ENCODE peak calls at places on chromosomes 5 and 9, in four cellular contexts. G, F, S and Y are unnamed samples.

GRCh38 chr5:97797994-97798451 is 615.0 kb upstream of the RIOK2 start:
- DNase-seq in G (no peak), F (no peak), S (no peak), Y (no peak)

GRCh38 chr9:81032030-81032572 is 657.2 kb downstream of the TLE1 start:
- DNase-seq in G (peak), F (peak), S (no peak), Y (peak)

GRCh38 chr9:134544388-134545212 is 97.0 kb upstream of the COL5A1 start:
- DNase-seq in G (peak), F (peak), S (peak), Y (peak)

GRCh38 chr9:98484218-98484617 is 224.5 kb downstream of the GABBR2 start:
- DNase-seq in G (peak), F (no peak), S (no peak), Y (peak)

GRCh38 chr5:1429501-1429900 is 15.7 kb downstream of the SLC6A3 start:
- DNase-seq in G (no peak), F (no peak), S (peak), Y (no peak)

GRCh38 chr9:89175739-89176360 is 2.8 kb downstream of the SHC3 start:
- DNase-seq in G (peak), F (no peak), S (no peak), Y (peak)

GRCh38 chr5:71899865-71900342 is 180.8 kb downstream of the CARTPT start:
- DNase-seq in G (peak), F (no peak), S (no peak), Y (no peak)

GRCh38 chr9:98429613-98430012 is 174.2 kb upstream of the TBC1D2 start:
- DNase-seq in G (peak), F (no peak), S (no peak), Y (peak)

GRCh38 chr5:3963662-3964061 is 368.0 kb downstream of the IRX1 start:
- DNase-seq in G (no peak), F (no peak), S (no peak), Y (no peak)

GRCh38 chr5:14560091-14560595 is 21.4 kb upstream of the OTULINL start:
- DNase-seq in G (no peak), F (no peak), S (no peak), Y (no peak)

GRCh38 chr5:95901676-95902646 is 59.7 kb downstream of the ELL2 start:
- DNase-seq in G (peak), F (peak), S (no peak), Y (peak)

GRCh38 chr5:138372653-138373052 is 20.2 kb downstream of the KDM3B start:
- DNase-seq in G (no peak), F (no peak), S (no peak), Y (no peak)

GRCh38 chr9:91847576-91847975 is 102.5 kb downstream of the ROR2 start:
- DNase-seq in G (peak), F (no peak), S (peak), Y (peak)

GRCh38 chr5:159156839-159157238 is 52.5 kb downstream of the RNF145 start:
- DNase-seq in G (peak), F (peak), S (no peak), Y (peak)

GRCh38 chr5:33440482-33441240 is at the start of gene TARS1:
- DNase-seq in G (peak), F (peak), S (peak), Y (peak)

GRCh38 chr5:1509346-1510085 is 14.2 kb downstream of the LPCAT1 start:
- DNase-seq in G (no peak), F (no peak), S (peak), Y (no peak)

GRCh38 chr5:32523625-32524024 is 61.7 kb upstream of the SUB1 start:
- DNase-seq in G (peak), F (no peak), S (no peak), Y (no peak)

GRCh38 chr5:145938699-145939531 is 2.5 kb downstream of the SH3RF2 start:
- DNase-seq in G (no peak), F (no peak), S (no peak), Y (no peak)

GRCh38 chr5:88952996-88953643 is 70.1 kb upstream of the MEF2C start:
- DNase-seq in G (no peak), F (no peak), S (no peak), Y (no peak)

GRCh38 chr9:89398651-89399050 is 80.4 kb downstream of the SECISBP2 start:
- DNase-seq in G (no peak), F (no peak), S (no peak), Y (no peak)

GRCh38 chr9:133750927-133751649 is 12.9 kb upstream of the SARDH start:
- DNase-seq in G (no peak), F (no peak), S (peak), Y (no peak)

GRCh38 chr9:78821126-78821822 is 524.3 kb downstream of the PSAT1 start:
- DNase-seq in G (peak), F (peak), S (no peak), Y (peak)

GRCh38 chr5:150164640-150165039 is 1.9 kb upstream of the CDX1 start:
- DNase-seq in G (peak), F (no peak), S (no peak), Y (no peak)

GRCh38 chr5:95620030-95620869 is at the start of gene GPR150:
- DNase-seq in G (peak), F (peak), S (peak), Y (peak)

GRCh38 chr5:1423901-1424603 is 21.2 kb downstream of the SLC6A3 start:
- DNase-seq in G (no peak), F (no peak), S (no peak), Y (no peak)

GRCh38 chr9:22617156-22617555 is 170.5 kb downstream of the DMRTA1 start:
- DNase-seq in G (no peak), F (no peak), S (no peak), Y (peak)

GRCh38 chr5:57298985-57299491 is 125.2 kb downstream of the GPBP1 start:
- DNase-seq in G (peak), F (peak), S (peak), Y (peak)

GRCh38 chr9:104872959-104873850 is 54.8 kb downstream of the ABCA1 start:
- DNase-seq in G (peak), F (peak), S (peak), Y (peak)

GRCh38 chr9:72005451-72005850 is 55.0 kb downstream of the C9orf57 start:
- DNase-seq in G (no peak), F (no peak), S (no peak), Y (no peak)

GRCh38 chr5:34014614-34015013 is 6.8 kb upstream of the AMACR start:
- DNase-seq in G (no peak), F (no peak), S (no peak), Y (no peak)

GRCh38 chr5:81971086-81971693 is 633 bp upstream of the ATG10 start:
- DNase-seq in G (peak), F (peak), S (no peak), Y (peak)

GRCh38 chr5:1487079-1487764 is 36.5 kb downstream of the LPCAT1 start:
- DNase-seq in G (no peak), F (no peak), S (no peak), Y (no peak)

GRCh38 chr5:79922626-79923025 is 68.4 kb downstream of the MTX3 start:
- DNase-seq in G (no peak), F (no peak), S (no peak), Y (no peak)

GRCh38 chr5:79929095-79929494 is 62.0 kb downstream of the MTX3 start:
- DNase-seq in G (no peak), F (no peak), S (no peak), Y (no peak)

GRCh38 chr5:79923431-79923830 is 67.6 kb downstream of the MTX3 start:
- DNase-seq in G (no peak), F (no peak), S (no peak), Y (no peak)

GRCh38 chr5:79924936-79925893 is 65.8 kb downstream of the MTX3 start:
- DNase-seq in G (peak), F (no peak), S (no peak), Y (no peak)
- TF ChIP-seq CTCF in G (peak), F (no peak), S (no peak), Y (peak)

DNA sequence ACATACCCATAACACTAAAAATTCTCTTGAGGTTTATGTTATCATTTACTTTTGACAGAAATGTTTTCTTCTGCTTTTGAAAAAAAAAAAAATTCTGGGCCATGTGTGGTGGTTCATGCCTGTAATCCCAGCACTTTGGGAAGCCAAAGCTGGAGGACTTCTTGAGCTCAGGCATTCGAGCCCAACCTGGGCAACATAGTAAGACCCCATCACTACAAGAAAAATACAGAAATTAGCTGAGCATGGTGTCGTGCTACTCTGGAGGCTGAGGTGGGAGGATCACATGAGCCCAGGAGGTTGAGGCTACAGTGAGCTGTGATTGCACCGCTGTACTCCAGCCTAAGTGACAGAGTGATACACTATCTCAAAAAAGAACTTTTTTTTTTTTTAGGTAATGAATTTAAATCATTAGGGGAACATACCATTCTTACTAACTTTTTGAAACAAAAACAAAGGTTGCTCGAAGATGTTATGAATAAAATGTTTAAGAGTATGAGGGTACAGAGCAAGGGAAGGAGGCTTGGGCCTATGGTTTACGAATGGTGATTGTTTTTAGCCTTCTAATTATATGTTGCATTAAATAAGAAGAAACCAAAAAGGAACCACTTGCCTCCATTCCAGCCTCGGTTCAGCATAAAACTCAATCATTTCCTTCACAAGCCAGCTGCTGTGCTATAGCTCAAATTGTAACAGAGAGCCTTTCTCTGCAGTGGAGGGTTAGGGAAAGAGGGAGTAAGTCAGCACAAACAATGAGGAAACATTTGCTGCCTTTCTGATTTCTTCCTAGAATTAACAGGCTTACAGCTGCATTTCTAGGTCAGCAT is 148.6 kb upstream of the DMRT1 start:
- DNase-seq in G (peak), F (no peak), S (no peak), Y (no peak)
- H3K4me3 ChIP-seq in G (peak), F (no peak), S (peak), Y (no peak)

GRCh38 chr5:23208959-23209431 is 298.4 kb upstream of the PRDM9 start:
- DNase-seq in G (peak), F (peak), S (no peak), Y (peak)
- TF ChIP-seq CTCF in G (peak), F (peak), S (no peak), Y (peak)

GRCh38 chr5:75167345-75167744 is 69.3 kb downstream of the ANKRD31 start:
- DNase-seq in G (peak), F (peak), S (no peak), Y (no peak)

DNA sequence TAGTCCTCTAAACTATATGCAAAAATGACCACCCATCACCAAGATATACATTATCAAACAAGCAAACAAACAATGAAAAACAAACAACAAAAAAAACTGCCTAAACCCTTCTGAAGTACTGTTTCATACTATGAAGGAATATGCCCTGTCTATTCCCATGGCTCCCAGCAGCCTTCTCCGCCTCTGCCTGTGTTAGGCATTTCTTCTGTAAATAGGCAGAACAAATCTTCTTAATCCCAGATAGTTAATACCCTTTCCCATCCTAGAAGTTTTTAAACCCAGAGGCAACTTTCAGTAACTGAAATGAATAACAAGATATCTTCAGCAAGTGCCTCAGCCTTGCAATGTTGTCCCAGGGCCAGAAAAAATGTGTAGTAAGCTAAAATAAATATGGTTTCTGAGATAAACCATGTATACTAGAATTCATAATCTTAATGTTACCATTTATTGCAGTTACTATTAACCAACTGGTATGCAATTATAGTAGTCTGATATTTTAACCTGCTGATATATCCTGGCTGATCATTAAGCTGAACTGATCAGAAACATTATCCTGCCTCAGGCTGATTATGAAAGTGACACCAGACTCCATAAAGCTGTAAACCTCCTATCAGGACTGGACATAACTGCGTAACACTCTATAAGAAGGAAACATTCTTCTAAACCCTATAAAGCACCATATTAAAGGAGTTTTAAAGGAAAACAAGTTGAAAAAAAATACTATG is 68.5 kb downstream of the ANKRD31 start:
- DNase-seq in G (no peak), F (no peak), S (no peak), Y (no peak)
- H3K4me3 ChIP-seq in G (no peak), F (no peak), S (no peak), Y (no peak)

DNA sequence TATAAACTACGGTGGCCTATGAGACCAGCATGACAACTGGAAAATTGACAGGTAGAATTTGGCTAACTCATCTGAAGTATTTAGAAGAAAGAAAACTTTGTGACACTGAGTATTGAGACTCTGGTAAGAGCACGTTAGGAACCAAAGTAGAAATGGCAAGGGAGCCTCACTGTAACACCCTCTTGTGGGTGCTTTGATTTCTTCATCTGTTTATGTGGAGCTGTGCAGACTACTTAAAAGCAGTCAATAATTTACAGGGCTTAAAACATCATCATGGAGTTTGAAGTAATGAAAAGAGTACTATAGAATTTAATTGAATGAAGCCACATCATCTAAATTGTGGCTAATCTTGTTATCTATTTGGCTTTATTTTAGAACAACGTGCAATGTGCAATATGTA is 414.2 kb downstream of the CCDC171 start:
- DNase-seq in G (no peak), F (no peak), S (no peak), Y (no peak)
- TF ChIP-seq CTCF in G (no peak), F (no peak), S (no peak), Y (no peak)

GRCh38 chr5:77957516-77957915 is 181.4 kb upstream of the TBCA start:
- DNase-seq in G (no peak), F (no peak), S (no peak), Y (no peak)
- H3K4me3 ChIP-seq in G (no peak), F (no peak), S (no peak), Y (no peak)

DNA sequence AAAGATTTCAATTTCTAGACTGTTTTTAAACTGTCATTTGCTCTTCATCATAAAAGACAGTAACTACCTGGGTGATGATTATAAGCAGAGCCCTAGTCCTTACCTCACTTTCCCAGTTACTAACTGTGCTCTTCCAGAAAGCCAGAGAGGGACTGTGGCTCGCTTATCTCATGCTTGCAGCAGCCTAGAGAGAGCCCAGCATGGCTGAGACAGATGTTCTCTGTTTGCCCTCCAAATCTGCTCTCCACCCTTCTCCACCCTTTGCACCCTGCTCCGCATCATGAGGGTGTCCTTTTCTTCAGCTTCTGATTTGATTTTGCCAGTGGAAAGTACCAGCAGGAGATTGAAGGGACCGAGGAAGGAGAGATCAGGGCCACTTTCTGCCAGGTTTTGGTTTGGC is 61.2 kb upstream of the SELENOP start:
- DNase-seq in G (no peak), F (no peak), S (no peak), Y (no peak)
- TF ChIP-seq CTCF in G (no peak), F (no peak), S (no peak), Y (no peak)

GRCh38 chr5:126472538-126472889 is 49.3 kb downstream of the GRAMD2B start:
- DNase-seq in G (no peak), F (no peak), S (no peak), Y (no peak)
- H3K4me3 ChIP-seq in G (no peak), F (no peak), S (no peak), Y (no peak)

GRCh38 chr9:121989010-121989409 is 104.1 kb downstream of the TTLL11 start:
- DNase-seq in G (peak), F (no peak), S (no peak), Y (peak)
- TF ChIP-seq CTCF in G (peak), F (peak), S (no peak), Y (peak)

GRCh38 chr5:124310453-124310852 is 436.0 kb downstream of the ZNF608 start:
- DNase-seq in G (peak), F (no peak), S (no peak), Y (no peak)

GRCh38 chr5:124309241-124309977 is 437.0 kb downstream of the ZNF608 start:
- DNase-seq in G (no peak), F (no peak), S (no peak), Y (no peak)
- H3K4me3 ChIP-seq in G (no peak), F (no peak), S (no peak), Y (no peak)